ENCODE peak calls at places on chromosome 11, in seven cellular contexts. S is activated CD4-positive, alpha-beta T cell treated with anti-CD3 and anti-CD28 coated beads for 24 hours; O is T1000; N is naive thymus-derived CD8-positive, alpha-beta T cell; K is transverse colon; E is hippocampal formation; H is activated CD8-positive, alpha-beta T cell treated with anti-CD3 and anti-CD28 coated beads, Interleukin-2, amount 10 ng/mL, durations not matched to agents 7 days and 5 days. Q is an unnamed sample.

GRCh38 chr11:117438371-117439000 is 110.8 kb downstream of the CEP164 start:
- DNase-seq in S (no peak), O (no peak), N (no peak), K (no peak), E (no peak), H (no peak), Q (no peak)

GRCh38 chr11:112345708-112346107 is 85.0 kb upstream of the PLET1 start:
- DNase-seq in S (no peak), O (no peak), N (no peak), K (no peak), E (no peak), H (no peak), Q (no peak)

GRCh38 chr11:118135796-118136165 is 16.8 kb downstream of the SCN4B start:
- DNase-seq in S (no peak), O (no peak), N (no peak), K (no peak), E (no peak), H (no peak), Q (no peak)

GRCh38 chr11:103648670-103649400 is 387.6 kb upstream of the DDI1 start:
- DNase-seq in S (no peak), O (no peak), N (no peak), K (no peak), E (no peak), H (no peak), Q (no peak)

GRCh38 chr11:10605941-10606381 is 37.5 kb upstream of the LYVE1 start:
- DNase-seq in S (no peak), O (no peak), N (no peak), K (peak; percentile 49), E (peak; percentile 12), H (no peak), Q (no peak)

GRCh38 chr11:126360049-126360446 is 4.6 kb downstream of the ST3GAL4 start:
- DNase-seq in S (no peak), O (no peak), N (no peak), K (no peak), E (no peak), H (no peak), Q (no peak)

GRCh38 chr11:111422494-111423249 is 43.6 kb upstream of the POU2AF1 start:
- DNase-seq in S (no peak), O (no peak), N (peak; percentile 36), K (peak; percentile 77), E (peak; percentile 48), H (peak; percentile 63), Q (peak; percentile 9)

GRCh38 chr11:59076876-59077571 is 9.1 kb upstream of the GLYATL1B start:
- DNase-seq in S (no peak), O (no peak), N (no peak), K (no peak), E (no peak), H (no peak), Q (no peak)

GRCh38 chr11:115499241-115499799 is 4.9 kb downstream of the CADM1 start:
- DNase-seq in S (no peak), O (no peak), N (no peak), K (no peak), E (no peak), H (no peak), Q (no peak)

GRCh38 chr11:121241300-121242176 is 51.0 kb upstream of the SC5D start:
- DNase-seq in S (no peak), O (no peak), N (no peak), K (no peak), E (no peak), H (no peak), Q (no peak)

GRCh38 chr11:86449993-86450629 is 75.4 kb downstream of the CCDC81 start:
- DNase-seq in S (no peak), O (no peak), N (no peak), K (no peak), E (no peak), H (no peak), Q (no peak)

GRCh38 chr11:62489204-62489603 is 57.4 kb downstream of the AHNAK start:
- DNase-seq in S (no peak), O (no peak), N (no peak), K (no peak), E (no peak), H (no peak), Q (no peak)

GRCh38 chr11:12494699-12495098 is 117.3 kb downstream of the PARVA start:
- DNase-seq in S (no peak), O (no peak), N (no peak), K (no peak), E (no peak), H (no peak), Q (no peak)

GRCh38 chr11:69438286-69438920 is 43.1 kb upstream of the LINC01488 start:
- DNase-seq in S (no peak), O (no peak), N (no peak), K (no peak), E (no peak), H (no peak), Q (no peak)

GRCh38 chr11:65432133-65432650 is 9.6 kb downstream of the NEAT1 start:
- DNase-seq in S (no peak), O (no peak), N (no peak), K (no peak), E (no peak), H (no peak), Q (no peak)

GRCh38 chr11:74669311-74670160 is 61.7 kb downstream of the CHRDL2 start:
- DNase-seq in S (no peak), O (no peak), N (no peak), K (no peak), E (no peak), H (no peak), Q (no peak)

GRCh38 chr11:2562897-2563215 is 118.0 kb downstream of the KCNQ1 start:
- DNase-seq in S (no peak), O (no peak), N (no peak), K (no peak), E (no peak), H (no peak), Q (no peak)